ENCODE peak calls at places on chromosomes 3 and 15, in nine cellular contexts. One of them, this sample, is unnamed.

GRCh38 chr3:128572644-128573105 is 77.9 kb downstream of the RPN1 start:
- DNase-seq in GM12865: peak; percentile 38
- DNase-seq in breast epithelium: no peak
- DNase-seq in SW 1271: peak; percentile 15
- DNase-seq in sigmoid colon: no peak
- DNase-seq in neural crest cell: no peak
- DNase-seq in stimulated activated CD4-positive, alpha-beta T cell treated with anti-CD3 and anti-CD28 coated beads, Interleukin-4, amount 100 ng/mL, for 4 hours: no peak
- DNase-seq in germinal center: peak; percentile 30
- DNase-seq in fibroblast of the aortic adventitia: no peak
- DNase-seq in this sample: no peak

GRCh38 chr3:48546203-48546829 is 10.3 kb downstream of the PFKFB4 start:
- DNase-seq in stimulated activated CD4-positive, alpha-beta T cell treated with anti-CD3 and anti-CD28 coated beads, Interleukin-4, amount 100 ng/mL, for 4 hours: no peak
- DNase-seq in breast epithelium: no peak
- DNase-seq in fibroblast of the aortic adventitia: no peak
- DNase-seq in germinal center: no peak
- DNase-seq in GM12865: no peak
- DNase-seq in neural crest cell: no peak
- DNase-seq in sigmoid colon: no peak
- DNase-seq in SW 1271: no peak
- DNase-seq in this sample: no peak

GRCh38 chr3:135844381-135844780 is 121.1 kb upstream of the PPP2R3A start:
- DNase-seq in sigmoid colon: no peak
- DNase-seq in GM12865: no peak
- DNase-seq in germinal center: no peak
- DNase-seq in neural crest cell: no peak
- DNase-seq in breast epithelium: no peak
- DNase-seq in SW 1271: no peak
- DNase-seq in fibroblast of the aortic adventitia: peak; percentile 79
- DNase-seq in stimulated activated CD4-positive, alpha-beta T cell treated with anti-CD3 and anti-CD28 coated beads, Interleukin-4, amount 100 ng/mL, for 4 hours: no peak
- DNase-seq in this sample: no peak

GRCh38 chr3:107633327-107634141 is 110.8 kb downstream of the BBX start:
- DNase-seq in stimulated activated CD4-positive, alpha-beta T cell treated with anti-CD3 and anti-CD28 coated beads, Interleukin-4, amount 100 ng/mL, for 4 hours: no peak
- DNase-seq in fibroblast of the aortic adventitia: peak; percentile 8
- DNase-seq in GM12865: peak; percentile 71
- DNase-seq in breast epithelium: no peak
- DNase-seq in SW 1271: no peak
- DNase-seq in sigmoid colon: no peak
- DNase-seq in neural crest cell: no peak
- DNase-seq in germinal center: no peak
- DNase-seq in this sample: no peak

GRCh38 chr3:102354818-102355515 is 79.8 kb upstream of the ZPLD1 start:
- DNase-seq in SW 1271: peak; percentile 4
- DNase-seq in GM12865: no peak
- DNase-seq in stimulated activated CD4-positive, alpha-beta T cell treated with anti-CD3 and anti-CD28 coated beads, Interleukin-4, amount 100 ng/mL, for 4 hours: no peak
- DNase-seq in breast epithelium: no peak
- DNase-seq in sigmoid colon: no peak
- DNase-seq in fibroblast of the aortic adventitia: peak; percentile 67
- DNase-seq in neural crest cell: no peak
- DNase-seq in germinal center: no peak
- DNase-seq in this sample: no peak

GRCh38 chr3:16240229-16241023 is 24.3 kb downstream of the DPH3 start:
- DNase-seq in neural crest cell: no peak
- DNase-seq in sigmoid colon: no peak
- DNase-seq in fibroblast of the aortic adventitia: peak; percentile 81
- DNase-seq in germinal center: no peak
- DNase-seq in SW 1271: peak; percentile 25
- DNase-seq in stimulated activated CD4-positive, alpha-beta T cell treated with anti-CD3 and anti-CD28 coated beads, Interleukin-4, amount 100 ng/mL, for 4 hours: no peak
- DNase-seq in breast epithelium: no peak
- DNase-seq in GM12865: no peak
- DNase-seq in this sample: no peak

GRCh38 chr3:148880681-148881080 is 15.6 kb downstream of the CPA3 start:
- DNase-seq in fibroblast of the aortic adventitia: no peak
- DNase-seq in GM12865: peak; percentile 38
- DNase-seq in SW 1271: peak; percentile 7
- DNase-seq in neural crest cell: no peak
- DNase-seq in sigmoid colon: no peak
- DNase-seq in stimulated activated CD4-positive, alpha-beta T cell treated with anti-CD3 and anti-CD28 coated beads, Interleukin-4, amount 100 ng/mL, for 4 hours: no peak
- DNase-seq in germinal center: no peak
- DNase-seq in breast epithelium: no peak
- DNase-seq in this sample: no peak

GRCh38 chr3:126967386-126967785 is 15.5 kb upstream of the PLXNA1 start:
- DNase-seq in SW 1271: no peak
- DNase-seq in fibroblast of the aortic adventitia: no peak
- DNase-seq in neural crest cell: no peak
- DNase-seq in sigmoid colon: no peak
- DNase-seq in stimulated activated CD4-positive, alpha-beta T cell treated with anti-CD3 and anti-CD28 coated beads, Interleukin-4, amount 100 ng/mL, for 4 hours: no peak
- DNase-seq in breast epithelium: no peak
- DNase-seq in GM12865: no peak
- DNase-seq in germinal center: no peak
- DNase-seq in this sample: no peak

GRCh38 chr3:186220886-186221285 is 112.0 kb upstream of the ETV5 start:
- DNase-seq in breast epithelium: peak; percentile 46
- DNase-seq in GM12865: no peak
- DNase-seq in SW 1271: no peak
- DNase-seq in stimulated activated CD4-positive, alpha-beta T cell treated with anti-CD3 and anti-CD28 coated beads, Interleukin-4, amount 100 ng/mL, for 4 hours: no peak
- DNase-seq in neural crest cell: no peak
- DNase-seq in fibroblast of the aortic adventitia: peak; percentile 7
- DNase-seq in sigmoid colon: no peak
- DNase-seq in germinal center: no peak
- DNase-seq in this sample: no peak

GRCh38 chr3:42804831-42805821 is 836 bp upstream of the HIGD1A start:
- DNase-seq in germinal center: peak; percentile 10
- DNase-seq in GM12865: no peak
- DNase-seq in neural crest cell: no peak
- DNase-seq in breast epithelium: no peak
- DNase-seq in stimulated activated CD4-positive, alpha-beta T cell treated with anti-CD3 and anti-CD28 coated beads, Interleukin-4, amount 100 ng/mL, for 4 hours: peak; percentile 3
- DNase-seq in fibroblast of the aortic adventitia: peak; percentile 20
- DNase-seq in SW 1271: no peak
- DNase-seq in sigmoid colon: peak; percentile 73
- DNase-seq in this sample: no peak

GRCh38 chr15:51368751-51369450 is 27.4 kb downstream of the GLDN start:
- DNase-seq in fibroblast of the aortic adventitia: peak; percentile 73
- DNase-seq in germinal center: no peak
- DNase-seq in SW 1271: no peak
- DNase-seq in GM12865: no peak
- DNase-seq in neural crest cell: no peak
- DNase-seq in stimulated activated CD4-positive, alpha-beta T cell treated with anti-CD3 and anti-CD28 coated beads, Interleukin-4, amount 100 ng/mL, for 4 hours: no peak
- DNase-seq in sigmoid colon: no peak
- DNase-seq in breast epithelium: no peak
- DNase-seq in this sample: no peak

GRCh38 chr15:45121706-45122417 is 7.7 kb downstream of the DUOXA2 start:
- DNase-seq in GM12865: no peak
- DNase-seq in breast epithelium: no peak
- DNase-seq in sigmoid colon: no peak
- DNase-seq in stimulated activated CD4-positive, alpha-beta T cell treated with anti-CD3 and anti-CD28 coated beads, Interleukin-4, amount 100 ng/mL, for 4 hours: no peak
- DNase-seq in germinal center: no peak
- DNase-seq in neural crest cell: no peak
- DNase-seq in fibroblast of the aortic adventitia: peak; percentile 82
- DNase-seq in SW 1271: peak; percentile 19
- DNase-seq in this sample: no peak